ENCODE peak calls at places on chromosomes 12 and 14, in eight cellular contexts. One of them, this sample, is unnamed.

GRCh38 chr14:90969493-90970166 is 90.8 kb downstream of the RPS6KA5 start:
- DNase-seq in lower leg skin: no peak
- DNase-seq in GM10248: no peak
- DNase-seq in cardiac muscle cell: peak; percentile 59
- DNase-seq in MM.1S: no peak
- DNase-seq in suprapubic skin: no peak
- DNase-seq in uterus: no peak
- DNase-seq in astrocyte of the spinal cord: peak; percentile 8
- DNase-seq in this sample: no peak

GRCh38 chr14:30252800-30253425 is 306.0 kb upstream of the G2E3 start:
- DNase-seq in suprapubic skin: no peak
- DNase-seq in GM10248: no peak
- DNase-seq in astrocyte of the spinal cord: peak; percentile 22
- DNase-seq in lower leg skin: no peak
- DNase-seq in MM.1S: no peak
- DNase-seq in cardiac muscle cell: no peak
- DNase-seq in uterus: no peak
- DNase-seq in this sample: no peak

GRCh38 chr12:42213023-42213422 is 25.0 kb downstream of the YAF2 start:
- DNase-seq in cardiac muscle cell: no peak
- DNase-seq in uterus: no peak
- DNase-seq in MM.1S: no peak
- DNase-seq in suprapubic skin: no peak
- DNase-seq in GM10248: no peak
- DNase-seq in astrocyte of the spinal cord: peak; percentile 13
- DNase-seq in lower leg skin: no peak
- DNase-seq in this sample: no peak

GRCh38 chr14:90871605-90872233 is 55.5 kb upstream of the TTC7B start:
- DNase-seq in suprapubic skin: no peak
- DNase-seq in MM.1S: no peak
- DNase-seq in GM10248: no peak
- DNase-seq in astrocyte of the spinal cord: peak; percentile 55
- DNase-seq in lower leg skin: no peak
- DNase-seq in uterus: no peak
- DNase-seq in cardiac muscle cell: peak; percentile 42
- DNase-seq in this sample: no peak

GRCh38 chr14:96221841-96222240 is 17.2 kb downstream of the BDKRB2 start:
- DNase-seq in astrocyte of the spinal cord: no peak
- DNase-seq in uterus: no peak
- DNase-seq in GM10248: no peak
- DNase-seq in suprapubic skin: no peak
- DNase-seq in MM.1S: no peak
- DNase-seq in lower leg skin: no peak
- DNase-seq in cardiac muscle cell: no peak
- DNase-seq in this sample: no peak

GRCh38 chr12:124747426-124748161 is 116.1 kb downstream of the SCARB1 start:
- DNase-seq in suprapubic skin: no peak
- DNase-seq in uterus: peak; percentile 79
- DNase-seq in cardiac muscle cell: peak; percentile 76
- DNase-seq in astrocyte of the spinal cord: peak; percentile 91
- DNase-seq in lower leg skin: no peak
- DNase-seq in GM10248: no peak
- DNase-seq in MM.1S: no peak
- DNase-seq in this sample: no peak

GRCh38 chr12:124915249-124916236 is 1.1 kb upstream of the UBC start:
- DNase-seq in MM.1S: peak; percentile 45
- DNase-seq in cardiac muscle cell: peak; percentile 38
- DNase-seq in lower leg skin: no peak
- DNase-seq in uterus: no peak
- DNase-seq in astrocyte of the spinal cord: no peak
- DNase-seq in suprapubic skin: peak; percentile 87
- DNase-seq in GM10248: no peak
- DNase-seq in this sample: no peak

GRCh38 chr12:10196210-10196609 is 16.5 kb upstream of the GABARAPL1 start:
- DNase-seq in MM.1S: no peak
- DNase-seq in GM10248: peak; percentile 40
- DNase-seq in uterus: no peak
- DNase-seq in cardiac muscle cell: no peak
- DNase-seq in suprapubic skin: no peak
- DNase-seq in astrocyte of the spinal cord: no peak
- DNase-seq in lower leg skin: no peak
- DNase-seq in this sample: no peak

GRCh38 chr12:47164730-47165439 is 85.1 kb upstream of the AMIGO2 start:
- DNase-seq in MM.1S: no peak
- DNase-seq in cardiac muscle cell: peak; percentile 37
- DNase-seq in astrocyte of the spinal cord: peak; percentile 86
- DNase-seq in lower leg skin: no peak
- DNase-seq in suprapubic skin: no peak
- DNase-seq in GM10248: no peak
- DNase-seq in uterus: no peak
- DNase-seq in this sample: no peak

GRCh38 chr14:93317836-93318807 is 14.7 kb downstream of the BTBD7 start:
- DNase-seq in lower leg skin: no peak
- DNase-seq in astrocyte of the spinal cord: peak; percentile 46
- DNase-seq in uterus: no peak
- DNase-seq in suprapubic skin: no peak
- DNase-seq in cardiac muscle cell: peak; percentile 83
- DNase-seq in GM10248: no peak
- DNase-seq in MM.1S: no peak
- DNase-seq in this sample: no peak

GRCh38 chr12:83666690-83667089 is 980.0 kb downstream of the TMTC2 start:
- DNase-seq in lower leg skin: no peak
- DNase-seq in MM.1S: no peak
- DNase-seq in GM10248: no peak
- DNase-seq in suprapubic skin: no peak
- DNase-seq in uterus: no peak
- DNase-seq in cardiac muscle cell: no peak
- DNase-seq in astrocyte of the spinal cord: no peak
- DNase-seq in this sample: no peak

GRCh38 chr14:55846852-55847471 is 267.0 kb downstream of the KTN1 start:
- DNase-seq in uterus: peak; percentile 17
- DNase-seq in MM.1S: no peak
- DNase-seq in cardiac muscle cell: peak; percentile 66
- DNase-seq in suprapubic skin: peak; percentile 83
- DNase-seq in lower leg skin: peak; percentile 86
- DNase-seq in GM10248: no peak
- DNase-seq in astrocyte of the spinal cord: peak; percentile 12
- DNase-seq in this sample: peak; percentile 26

GRCh38 chr12:64819816-64820402 is 4.5 kb upstream of the TBC1D30 start:
- DNase-seq in GM10248: no peak
- DNase-seq in astrocyte of the spinal cord: no peak
- DNase-seq in lower leg skin: no peak
- DNase-seq in cardiac muscle cell: no peak
- DNase-seq in uterus: no peak
- DNase-seq in suprapubic skin: no peak
- DNase-seq in MM.1S: no peak
- DNase-seq in this sample: no peak

GRCh38 chr12:103494388-103494787 is 1.4 kb downstream of the C12orf42 start:
- DNase-seq in suprapubic skin: no peak
- DNase-seq in astrocyte of the spinal cord: no peak
- DNase-seq in cardiac muscle cell: no peak
- DNase-seq in MM.1S: no peak
- DNase-seq in lower leg skin: no peak
- DNase-seq in GM10248: no peak
- DNase-seq in uterus: no peak
- DNase-seq in this sample: no peak

GRCh38 chr14:24355009-24355408 is 13.0 kb upstream of the NFATC4 start:
- DNase-seq in GM10248: no peak
- DNase-seq in suprapubic skin: no peak
- DNase-seq in astrocyte of the spinal cord: no peak
- DNase-seq in lower leg skin: no peak
- DNase-seq in cardiac muscle cell: no peak
- DNase-seq in uterus: no peak
- DNase-seq in MM.1S: no peak
- DNase-seq in this sample: no peak

GRCh38 chr14:67887478-67887877 is 67.9 kb downstream of the RAD51B start:
- DNase-seq in astrocyte of the spinal cord: no peak
- DNase-seq in uterus: no peak
- DNase-seq in suprapubic skin: no peak
- DNase-seq in MM.1S: no peak
- DNase-seq in GM10248: no peak
- DNase-seq in cardiac muscle cell: no peak
- DNase-seq in lower leg skin: no peak
- DNase-seq in this sample: no peak

GRCh38 chr12:132492522-132492921 is 2.6 kb downstream of the FBRSL1 start:
- DNase-seq in astrocyte of the spinal cord: no peak
- DNase-seq in uterus: no peak
- DNase-seq in lower leg skin: no peak
- DNase-seq in suprapubic skin: no peak
- DNase-seq in cardiac muscle cell: no peak
- DNase-seq in GM10248: peak; percentile 55
- DNase-seq in MM.1S: no peak
- DNase-seq in this sample: no peak

GRCh38 chr12:57208946-57209282 is 7.7 kb upstream of the NXPH4 start:
- DNase-seq in lower leg skin: no peak
- DNase-seq in GM10248: no peak
- DNase-seq in cardiac muscle cell: no peak
- DNase-seq in MM.1S: no peak
- DNase-seq in astrocyte of the spinal cord: no peak
- DNase-seq in suprapubic skin: no peak
- DNase-seq in uterus: no peak
- DNase-seq in this sample: no peak

GRCh38 chr14:26917086-26917485 is 319.3 kb upstream of the NOVA1 start:
- DNase-seq in lower leg skin: no peak
- DNase-seq in astrocyte of the spinal cord: peak; percentile 47
- DNase-seq in cardiac muscle cell: peak; percentile 77
- DNase-seq in GM10248: no peak
- DNase-seq in uterus: no peak
- DNase-seq in MM.1S: no peak
- DNase-seq in suprapubic skin: no peak
- DNase-seq in this sample: no peak

GRCh38 chr12:26309646-26310045 is 114.3 kb downstream of the SSPN start:
- DNase-seq in lower leg skin: no peak
- DNase-seq in suprapubic skin: no peak
- DNase-seq in cardiac muscle cell: no peak
- DNase-seq in uterus: no peak
- DNase-seq in GM10248: no peak
- DNase-seq in MM.1S: no peak
- DNase-seq in astrocyte of the spinal cord: no peak
- DNase-seq in this sample: no peak
- TF ChIP-seq CTCF in lower leg skin: no peak
- TF ChIP-seq CTCF in suprapubic skin: no peak
- TF ChIP-seq CTCF in cardiac muscle cell: no peak
- TF ChIP-seq CTCF in uterus: no peak
- TF ChIP-seq CTCF in GM10248: no peak
- TF ChIP-seq CTCF in MM.1S: no peak
- TF ChIP-seq CTCF in astrocyte of the spinal cord: no peak
- TF ChIP-seq CTCF in this sample: no peak

DNA sequence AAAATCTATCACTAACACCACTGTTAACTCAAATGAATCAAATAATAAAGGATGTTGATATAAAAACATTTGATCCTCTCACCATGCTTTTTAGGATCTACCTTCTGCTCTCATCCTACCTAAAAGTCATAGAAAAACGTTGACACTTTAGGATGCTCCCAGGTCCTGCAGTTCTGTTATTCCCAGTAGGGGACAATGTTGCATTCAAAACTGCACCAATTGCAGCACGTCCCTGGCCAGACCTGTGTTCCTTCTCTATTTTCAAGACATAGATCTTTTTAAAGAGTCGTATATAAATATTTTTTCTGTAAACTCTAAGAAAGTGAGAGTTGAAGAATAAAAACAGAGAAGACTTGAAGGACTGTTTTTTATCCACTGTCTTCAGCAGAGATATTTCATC is 8.8 kb downstream of the AICDA start:
- DNase-seq in GM10248: no peak
- DNase-seq in lower leg skin: no peak
- DNase-seq in MM.1S: no peak
- DNase-seq in cardiac muscle cell: no peak
- DNase-seq in suprapubic skin: no peak
- DNase-seq in uterus: no peak
- DNase-seq in astrocyte of the spinal cord: no peak
- DNase-seq in this sample: no peak
- TF ChIP-seq CTCF in GM10248: peak; percentile 11
- TF ChIP-seq CTCF in lower leg skin: no peak
- TF ChIP-seq CTCF in MM.1S: peak; percentile 29
- TF ChIP-seq CTCF in cardiac muscle cell: no peak
- TF ChIP-seq CTCF in suprapubic skin: no peak
- TF ChIP-seq CTCF in uterus: no peak
- TF ChIP-seq CTCF in astrocyte of the spinal cord: no peak
- TF ChIP-seq CTCF in this sample: no peak

GRCh38 chr12:58654021-58654420 is 266.3 kb downstream of the LRIG3 start:
- DNase-seq in lower leg skin: no peak
- DNase-seq in cardiac muscle cell: no peak
- DNase-seq in suprapubic skin: no peak
- DNase-seq in GM10248: no peak
- DNase-seq in MM.1S: no peak
- DNase-seq in astrocyte of the spinal cord: no peak
- DNase-seq in uterus: no peak
- DNase-seq in this sample: no peak

GRCh38 chr12:58647495-58647894 is 272.8 kb downstream of the LRIG3 start:
- DNase-seq in uterus: no peak
- DNase-seq in astrocyte of the spinal cord: no peak
- DNase-seq in suprapubic skin: no peak
- DNase-seq in MM.1S: no peak
- DNase-seq in GM10248: no peak
- DNase-seq in cardiac muscle cell: peak; percentile 27
- DNase-seq in lower leg skin: no peak
- DNase-seq in this sample: no peak

GRCh38 chr12:58648151-58648550 is 272.2 kb downstream of the LRIG3 start:
- DNase-seq in GM10248: no peak
- DNase-seq in suprapubic skin: no peak
- DNase-seq in lower leg skin: no peak
- DNase-seq in MM.1S: no peak
- DNase-seq in uterus: no peak
- DNase-seq in astrocyte of the spinal cord: no peak
- DNase-seq in cardiac muscle cell: no peak
- DNase-seq in this sample: no peak

GRCh38 chr12:58655375-58655774 is 264.9 kb downstream of the LRIG3 start:
- DNase-seq in GM10248: no peak
- DNase-seq in uterus: no peak
- DNase-seq in suprapubic skin: no peak
- DNase-seq in lower leg skin: no peak
- DNase-seq in MM.1S: no peak
- DNase-seq in cardiac muscle cell: no peak
- DNase-seq in astrocyte of the spinal cord: no peak
- DNase-seq in this sample: no peak

DNA sequence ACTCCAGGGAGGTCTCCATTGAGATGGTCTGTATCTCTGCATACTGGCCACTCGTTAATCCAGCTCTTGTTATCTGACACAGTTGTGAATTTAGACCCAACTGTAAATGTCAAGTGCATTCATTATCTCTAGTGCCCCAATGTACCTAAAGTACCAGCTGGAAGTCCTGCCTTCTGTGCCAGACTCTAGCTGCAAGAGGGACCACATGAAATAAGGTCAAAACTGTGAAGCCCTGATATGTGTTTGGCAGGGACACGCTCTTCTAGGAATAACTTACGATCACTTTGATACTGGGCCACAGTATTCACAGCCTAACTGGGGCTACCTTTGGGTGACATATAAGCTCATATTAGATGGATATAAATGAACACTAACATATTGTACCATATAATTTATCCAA is 268.5 kb downstream of the LRIG3 start:
- DNase-seq in astrocyte of the spinal cord: no peak
- DNase-seq in cardiac muscle cell: no peak
- DNase-seq in uterus: no peak
- DNase-seq in MM.1S: no peak
- DNase-seq in lower leg skin: no peak
- DNase-seq in GM10248: no peak
- DNase-seq in suprapubic skin: no peak
- DNase-seq in this sample: no peak
- TF ChIP-seq CTCF in astrocyte of the spinal cord: no peak
- TF ChIP-seq CTCF in cardiac muscle cell: no peak
- TF ChIP-seq CTCF in uterus: no peak
- TF ChIP-seq CTCF in MM.1S: no peak
- TF ChIP-seq CTCF in lower leg skin: no peak
- TF ChIP-seq CTCF in GM10248: no peak
- TF ChIP-seq CTCF in suprapubic skin: no peak
- TF ChIP-seq CTCF in this sample: no peak

GRCh38 chr12:116737774-116738657 is at the start of the genes RNFT2 and SPRING1:
- DNase-seq in cardiac muscle cell: peak; percentile 100
- DNase-seq in astrocyte of the spinal cord: peak; percentile 99
- DNase-seq in lower leg skin: peak; percentile 100
- DNase-seq in uterus: peak; percentile 99
- DNase-seq in suprapubic skin: peak; percentile 99
- DNase-seq in MM.1S: peak; percentile 94
- DNase-seq in GM10248: peak; percentile 100
- DNase-seq in this sample: peak; percentile 96
- TF ChIP-seq CTCF in cardiac muscle cell: no peak
- TF ChIP-seq CTCF in astrocyte of the spinal cord: no peak
- TF ChIP-seq CTCF in lower leg skin: no peak
- TF ChIP-seq CTCF in uterus: peak; percentile 7
- TF ChIP-seq CTCF in suprapubic skin: no peak
- TF ChIP-seq CTCF in MM.1S: peak; percentile 19
- TF ChIP-seq CTCF in GM10248: no peak
- TF ChIP-seq CTCF in this sample: no peak